ENCODE peak calls at places on chromosomes 1 and 21, in six cellular contexts. One of them, this sample, is unnamed.

GRCh38 chr1:237650809-237651208 is 239.9 kb downstream of the ZP4 start:
- DNase-seq in lung microvascular endothelial cell: no peak
- DNase-seq in AML-193: no peak
- DNase-seq in RWPE1: no peak
- DNase-seq in H1: no peak
- DNase-seq in stimulated activated CD8-positive, alpha-beta memory T cell treated with anti-CD3 and anti-CD28 coated beads, Interleukin-4, amount 100 ng/mL, for 1 hour: no peak
- DNase-seq in this sample: no peak

GRCh38 chr1:150162862-150163706 is 13.4 kb downstream of the PLEKHO1 start:
- DNase-seq in H1: peak; percentile 79
- DNase-seq in lung microvascular endothelial cell: peak; percentile 96
- DNase-seq in RWPE1: peak; percentile 70
- DNase-seq in stimulated activated CD8-positive, alpha-beta memory T cell treated with anti-CD3 and anti-CD28 coated beads, Interleukin-4, amount 100 ng/mL, for 1 hour: no peak
- DNase-seq in AML-193: peak; percentile 47
- DNase-seq in this sample: peak; percentile 97

GRCh38 chr21:42532466-42533181 is 19.0 kb downstream of the SLC37A1 start:
- DNase-seq in stimulated activated CD8-positive, alpha-beta memory T cell treated with anti-CD3 and anti-CD28 coated beads, Interleukin-4, amount 100 ng/mL, for 1 hour: no peak
- DNase-seq in AML-193: no peak
- DNase-seq in RWPE1: no peak
- DNase-seq in lung microvascular endothelial cell: peak; percentile 16
- DNase-seq in H1: no peak
- DNase-seq in this sample: no peak

GRCh38 chr1:150053911-150054310 is 13.7 kb upstream of the VPS45 start:
- DNase-seq in H1: no peak
- DNase-seq in RWPE1: no peak
- DNase-seq in lung microvascular endothelial cell: peak; percentile 10
- DNase-seq in AML-193: peak; percentile 82
- DNase-seq in stimulated activated CD8-positive, alpha-beta memory T cell treated with anti-CD3 and anti-CD28 coated beads, Interleukin-4, amount 100 ng/mL, for 1 hour: no peak
- DNase-seq in this sample: no peak

GRCh38 chr1:85091647-85092295 is 43.5 kb upstream of the MCOLN3 start:
- DNase-seq in H1: no peak
- DNase-seq in lung microvascular endothelial cell: no peak
- DNase-seq in stimulated activated CD8-positive, alpha-beta memory T cell treated with anti-CD3 and anti-CD28 coated beads, Interleukin-4, amount 100 ng/mL, for 1 hour: no peak
- DNase-seq in AML-193: peak; percentile 69
- DNase-seq in RWPE1: no peak
- DNase-seq in this sample: peak; percentile 71

GRCh38 chr1:75430526-75430925 is 180.4 kb downstream of the SLC44A5 start:
- DNase-seq in lung microvascular endothelial cell: no peak
- DNase-seq in AML-193: no peak
- DNase-seq in H1: no peak
- DNase-seq in RWPE1: no peak
- DNase-seq in stimulated activated CD8-positive, alpha-beta memory T cell treated with anti-CD3 and anti-CD28 coated beads, Interleukin-4, amount 100 ng/mL, for 1 hour: no peak
- DNase-seq in this sample: peak; percentile 20

GRCh38 chr1:19310720-19311502 is 1.0 kb downstream of the AKR7A2 start:
- DNase-seq in AML-193: peak; percentile 5
- DNase-seq in RWPE1: no peak
- DNase-seq in stimulated activated CD8-positive, alpha-beta memory T cell treated with anti-CD3 and anti-CD28 coated beads, Interleukin-4, amount 100 ng/mL, for 1 hour: no peak
- DNase-seq in H1: no peak
- DNase-seq in lung microvascular endothelial cell: no peak
- DNase-seq in this sample: no peak

GRCh38 chr1:89271616-89272015 is 1.0 kb downstream of the GBP5 start:
- DNase-seq in RWPE1: peak; percentile 55
- DNase-seq in lung microvascular endothelial cell: no peak
- DNase-seq in AML-193: peak; percentile 33
- DNase-seq in H1: no peak
- DNase-seq in stimulated activated CD8-positive, alpha-beta memory T cell treated with anti-CD3 and anti-CD28 coated beads, Interleukin-4, amount 100 ng/mL, for 1 hour: no peak
- DNase-seq in this sample: peak; percentile 92

GRCh38 chr1:154485905-154486304 is 16.1 kb upstream of the TDRD10 start:
- DNase-seq in lung microvascular endothelial cell: no peak
- DNase-seq in AML-193: no peak
- DNase-seq in stimulated activated CD8-positive, alpha-beta memory T cell treated with anti-CD3 and anti-CD28 coated beads, Interleukin-4, amount 100 ng/mL, for 1 hour: no peak
- DNase-seq in RWPE1: no peak
- DNase-seq in H1: no peak
- DNase-seq in this sample: no peak

GRCh38 chr1:11550664-11551283 is 71.8 kb downstream of the DISP3 start:
- DNase-seq in stimulated activated CD8-positive, alpha-beta memory T cell treated with anti-CD3 and anti-CD28 coated beads, Interleukin-4, amount 100 ng/mL, for 1 hour: no peak
- DNase-seq in H1: peak; percentile 89
- DNase-seq in lung microvascular endothelial cell: peak; percentile 85
- DNase-seq in AML-193: peak; percentile 54
- DNase-seq in RWPE1: peak; percentile 82
- DNase-seq in this sample: peak; percentile 85